ENCODE peak calls at places on chromosome 5, in ten cellular contexts. N, J, K, S, B, T, U, L, Z and W are unnamed samples.

GRCh38 chr5:37640088-37640487 is 199.8 kb downstream of the GDNF start:
- DNase-seq in N (no peak), J (no peak), K (no peak), S (no peak), B (no peak), T (no peak), U (no peak), L (no peak), Z (no peak), W (no peak)

GRCh38 chr5:149166128-149166527 is 24.8 kb downstream of the ABLIM3 start:
- DNase-seq in N (no peak), J (no peak), K (no peak), S (no peak), B (no peak), T (no peak), U (no peak), L (no peak), Z (no peak), W (no peak)

GRCh38 chr5:55220433-55221185 is 6.5 kb downstream of the MCIDAS start:
- DNase-seq in N (no peak), J (no peak), K (no peak), S (no peak), B (no peak), T (no peak), U (no peak), L (no peak), Z (peak), W (peak)

GRCh38 chr5:159749146-159749545 is 167.1 kb upstream of the ADRA1B start:
- DNase-seq in N (no peak), J (no peak), K (no peak), S (no peak), B (no peak), T (no peak), U (no peak), L (no peak), Z (no peak), W (no peak)

GRCh38 chr5:170070556-170071412 is 34.9 kb upstream of the FOXI1 start:
- DNase-seq in N (no peak), J (no peak), K (no peak), S (peak), B (peak), T (no peak), U (no peak), L (peak), Z (peak), W (no peak)

GRCh38 chr5:73415171-73415570 is 33.4 kb downstream of the FOXD1 start:
- DNase-seq in N (no peak), J (no peak), K (no peak), S (no peak), B (no peak), T (no peak), U (no peak), L (no peak), Z (no peak), W (no peak)

GRCh38 chr5:16935271-16936149 is 578 bp downstream of the MYO10 start:
- DNase-seq in N (peak), J (no peak), K (no peak), S (no peak), B (no peak), T (no peak), U (peak), L (no peak), Z (peak), W (peak)

GRCh38 chr5:67678594-67678993 is 482.0 kb upstream of the CD180 start:
- DNase-seq in N (no peak), J (no peak), K (no peak), S (no peak), B (no peak), T (no peak), U (no peak), L (no peak), Z (no peak), W (no peak)

GRCh38 chr5:107968998-107969397 is 298.3 kb upstream of the EFNA5 start:
- DNase-seq in N (no peak), J (no peak), K (no peak), S (no peak), B (peak), T (no peak), U (no peak), L (no peak), Z (no peak), W (no peak)

GRCh38 chr5:137462816-137463520 is 36.2 kb downstream of the SPOCK1 start:
- DNase-seq in N (no peak), J (no peak), K (no peak), S (no peak), B (no peak), T (no peak), U (no peak), L (no peak), Z (no peak), W (no peak)

GRCh38 chr5:154320690-154321089 is 125.1 kb upstream of the SAP30L start:
- DNase-seq in N (no peak), J (no peak), K (no peak), S (peak), B (no peak), T (no peak), U (no peak), L (no peak), Z (no peak), W (no peak)

GRCh38 chr5:157233515-157233914 is 32.4 kb upstream of the CYFIP2 start:
- DNase-seq in N (no peak), J (no peak), K (no peak), S (no peak), B (no peak), T (no peak), U (no peak), L (no peak), Z (no peak), W (no peak)

GRCh38 chr5:111124793-111125192 is 32.6 kb downstream of the WDR36 start:
- DNase-seq in N (no peak), J (no peak), K (no peak), S (no peak), B (no peak), T (no peak), U (no peak), L (no peak), Z (no peak), W (no peak)